ENCODE peak calls at places on chromosomes 12 and 14, in seven cellular contexts. C is CD8-positive, alpha-beta memory T cell; N is heart left ventricle; T is M059J; O is NCI-H774; V is dorsolateral prefrontal cortex; X is tibial artery. U is an unnamed sample.
A peak's percentile ranks its signal among the peaks of the same experiment; 100 is the strongest.

GRCh38 chr14:105102893-105103292 is 37.7 kb upstream of the GPR132 start:
- DNase-seq in C (no peak), N (no peak), T (no peak), O (no peak), V (no peak), X (no peak), U (no peak)

GRCh38 chr12:51320695-51321320 is 3.2 kb downstream of the BIN2 start:
- DNase-seq in C (peak; percentile 16), N (no peak), T (no peak), O (no peak), V (no peak), X (no peak), U (no peak)

GRCh38 chr12:103495783-103496456 is at the start of gene C12orf42:
- DNase-seq in C (peak; percentile 48), N (no peak), T (peak; percentile 47), O (peak; percentile 85), V (no peak), X (no peak), U (peak; percentile 16)

GRCh38 chr14:71400821-71401447 is 493.7 kb downstream of the PCNX1 start:
- DNase-seq in C (peak; percentile 9), N (no peak), T (peak; percentile 30), O (no peak), V (no peak), X (no peak), U (no peak)

GRCh38 chr12:85923767-85924331 is 49.8 kb downstream of the NTS start:
- DNase-seq in C (no peak), N (no peak), T (peak; percentile 17), O (peak; percentile 22), V (no peak), X (no peak), U (no peak)

GRCh38 chr14:65421201-65421981 is 8.9 kb downstream of the FUT8 start:
- DNase-seq in C (no peak), N (no peak), T (peak; percentile 84), O (no peak), V (no peak), X (no peak), U (no peak)

GRCh38 chr12:89098390-89099102 is 253.8 kb downstream of the DUSP6 start:
- DNase-seq in C (no peak), N (no peak), T (peak; percentile 73), O (no peak), V (no peak), X (no peak), U (peak; percentile 30)

GRCh38 chr14:91286530-91286937 is 42.0 kb upstream of the GPR68 start:
- DNase-seq in C (peak; percentile 62), N (peak; percentile 72), T (peak; percentile 73), O (peak; percentile 55), V (peak; percentile 67), X (peak; percentile 80), U (peak; percentile 89)

GRCh38 chr12:6222009-6222702 is 22.0 kb downstream of the CD9 start:
- DNase-seq in C (no peak), N (no peak), T (peak; percentile 84), O (no peak), V (no peak), X (no peak), U (no peak)

GRCh38 chr12:120720234-120720968 is 5.2 kb upstream of the ACADS start:
- DNase-seq in C (no peak), N (no peak), T (peak; percentile 60), O (no peak), V (no peak), X (no peak), U (no peak)

U was measured in NCI-H524.